ENCODE peak calls at places on chromosomes 1 and 21, in five cellular contexts. One of them, this sample, is unnamed. For H3K36me3, the result is how much of the 10 kb centered on the place peaks cover.

GRCh38 chr1:107532318-107532717 is 391.5 kb downstream of the NTNG1 start:
- DNase-seq in CD8-positive, alpha-beta memory T cell: no peak
- DNase-seq in naive thymus-derived CD4-positive, alpha-beta T cell: no peak
- DNase-seq in pancreas: no peak
- DNase-seq in tibial artery: no peak
- DNase-seq in this sample: no peak

GRCh38 chr21:46598563-46599250 is 6.2 kb downstream of the S100B start:
- DNase-seq in tibial artery: no peak
- DNase-seq in CD8-positive, alpha-beta memory T cell: no peak
- DNase-seq in naive thymus-derived CD4-positive, alpha-beta T cell: no peak
- DNase-seq in pancreas: no peak
- DNase-seq in this sample: no peak

GRCh38 chr21:14550200-14550599 is 4.1 kb upstream of the SAMSN1 start:
- DNase-seq in CD8-positive, alpha-beta memory T cell: no peak
- DNase-seq in tibial artery: no peak
- DNase-seq in naive thymus-derived CD4-positive, alpha-beta T cell: no peak
- DNase-seq in pancreas: no peak
- DNase-seq in this sample: no peak

GRCh38 chr1:24864409-24864808 is 65.7 kb downstream of the RUNX3 start:
- DNase-seq in tibial artery: no peak
- DNase-seq in pancreas: no peak
- DNase-seq in CD8-positive, alpha-beta memory T cell: no peak
- DNase-seq in naive thymus-derived CD4-positive, alpha-beta T cell: no peak
- DNase-seq in this sample: no peak

GRCh38 chr1:205239078-205239477 is 11.3 kb downstream of the TMCC2 start:
- DNase-seq in CD8-positive, alpha-beta memory T cell: no peak
- DNase-seq in pancreas: no peak
- DNase-seq in tibial artery: no peak
- DNase-seq in naive thymus-derived CD4-positive, alpha-beta T cell: no peak
- DNase-seq in this sample: no peak

GRCh38 chr1:50421366-50421748 is 1.9 kb downstream of the DMRTA2 start:
- DNase-seq in CD8-positive, alpha-beta memory T cell: no peak
- DNase-seq in tibial artery: no peak
- DNase-seq in pancreas: no peak
- DNase-seq in naive thymus-derived CD4-positive, alpha-beta T cell: no peak
- DNase-seq in this sample: no peak

GRCh38 chr1:193537266-193538003 is 351.0 kb upstream of the B3GALT2 start:
- DNase-seq in tibial artery: no peak
- DNase-seq in CD8-positive, alpha-beta memory T cell: peak
- DNase-seq in naive thymus-derived CD4-positive, alpha-beta T cell: peak
- DNase-seq in pancreas: no peak
- DNase-seq in this sample: no peak

GRCh38 chr1:178937770-178938169 is 66.9 kb upstream of the ANGPTL1 start:
- DNase-seq in tibial artery: no peak
- DNase-seq in naive thymus-derived CD4-positive, alpha-beta T cell: no peak
- DNase-seq in CD8-positive, alpha-beta memory T cell: no peak
- DNase-seq in pancreas: no peak
- DNase-seq in this sample: no peak

GRCh38 chr1:180728472-180729106 is 96.8 kb downstream of the XPR1 start:
- DNase-seq in pancreas: no peak
- DNase-seq in CD8-positive, alpha-beta memory T cell: no peak
- DNase-seq in naive thymus-derived CD4-positive, alpha-beta T cell: no peak
- DNase-seq in tibial artery: no peak
- DNase-seq in this sample: no peak

GRCh38 chr1:183824295-183824694 is 19.4 kb downstream of the RGL1 start:
- DNase-seq in naive thymus-derived CD4-positive, alpha-beta T cell: no peak
- DNase-seq in pancreas: no peak
- DNase-seq in tibial artery: no peak
- DNase-seq in CD8-positive, alpha-beta memory T cell: no peak
- DNase-seq in this sample: no peak

GRCh38 chr1:170586942-170587593 is 55.1 kb downstream of the GORAB start:
- DNase-seq in CD8-positive, alpha-beta memory T cell: no peak
- DNase-seq in naive thymus-derived CD4-positive, alpha-beta T cell: no peak
- DNase-seq in tibial artery: no peak
- DNase-seq in pancreas: no peak
- DNase-seq in this sample: no peak

GRCh38 chr1:75792091-75792490 is 4.6 kb upstream of the MSH4 start:
- DNase-seq in naive thymus-derived CD4-positive, alpha-beta T cell: no peak
- DNase-seq in pancreas: no peak
- DNase-seq in CD8-positive, alpha-beta memory T cell: no peak
- DNase-seq in tibial artery: no peak
- DNase-seq in this sample: no peak

GRCh38 chr1:167516404-167517388 is 1.6 kb downstream of the CD247 start:
- DNase-seq in tibial artery: no peak
- DNase-seq in pancreas: no peak
- DNase-seq in CD8-positive, alpha-beta memory T cell: peak
- DNase-seq in naive thymus-derived CD4-positive, alpha-beta T cell: peak
- DNase-seq in this sample: no peak

GRCh38 chr1:247096112-247096511 is 8.0 kb downstream of the ZNF669 start:
- DNase-seq in CD8-positive, alpha-beta memory T cell: no peak
- DNase-seq in tibial artery: no peak
- DNase-seq in pancreas: no peak
- DNase-seq in naive thymus-derived CD4-positive, alpha-beta T cell: no peak
- DNase-seq in this sample: no peak

GRCh38 chr1:217027403-217028080 is 304.3 kb upstream of the ESRRG start:
- DNase-seq in pancreas: no peak
- DNase-seq in tibial artery: no peak
- DNase-seq in CD8-positive, alpha-beta memory T cell: no peak
- DNase-seq in naive thymus-derived CD4-positive, alpha-beta T cell: no peak
- DNase-seq in this sample: no peak

GRCh38 chr1:19892628-19893168 is 10.5 kb downstream of the OTUD3 start:
- DNase-seq in tibial artery: no peak
- DNase-seq in CD8-positive, alpha-beta memory T cell: no peak
- DNase-seq in naive thymus-derived CD4-positive, alpha-beta T cell: no peak
- DNase-seq in pancreas: no peak
- DNase-seq in this sample: no peak

GRCh38 chr1:200890818-200891773 is 3.6 kb upstream of the INAVA start:
- DNase-seq in naive thymus-derived CD4-positive, alpha-beta T cell: no peak
- DNase-seq in pancreas: peak
- DNase-seq in CD8-positive, alpha-beta memory T cell: peak
- DNase-seq in tibial artery: no peak
- DNase-seq in this sample: peak

GRCh38 chr1:26858160-26858559 is 4.8 kb upstream of the SFN start:
- DNase-seq in naive thymus-derived CD4-positive, alpha-beta T cell: no peak
- DNase-seq in CD8-positive, alpha-beta memory T cell: no peak
- DNase-seq in pancreas: no peak
- DNase-seq in tibial artery: no peak
- DNase-seq in this sample: no peak

GRCh38 chr1:36239941-36240637 is 15.8 kb downstream of the THRAP3 start:
- DNase-seq in CD8-positive, alpha-beta memory T cell: no peak
- DNase-seq in naive thymus-derived CD4-positive, alpha-beta T cell: no peak
- DNase-seq in pancreas: no peak
- DNase-seq in tibial artery: no peak
- DNase-seq in this sample: no peak

GRCh38 chr1:235060607-235061470 is 67.8 kb downstream of the TOMM20 start:
- DNase-seq in tibial artery: peak
- DNase-seq in pancreas: no peak
- DNase-seq in naive thymus-derived CD4-positive, alpha-beta T cell: no peak
- DNase-seq in CD8-positive, alpha-beta memory T cell: no peak
- DNase-seq in this sample: peak

GRCh38 chr1:219506337-219506944 is 106.5 kb downstream of the ZC3H11B start:
- DNase-seq in pancreas: no peak
- DNase-seq in tibial artery: no peak
- DNase-seq in CD8-positive, alpha-beta memory T cell: no peak
- DNase-seq in naive thymus-derived CD4-positive, alpha-beta T cell: no peak
- DNase-seq in this sample: no peak

GRCh38 chr1:206816390-206817287 is 44.3 kb upstream of the IL10 start:
- DNase-seq in CD8-positive, alpha-beta memory T cell: no peak
- DNase-seq in naive thymus-derived CD4-positive, alpha-beta T cell: peak
- DNase-seq in pancreas: no peak
- DNase-seq in tibial artery: no peak
- DNase-seq in this sample: no peak

GRCh38 chr1:246149543-246149942 is 357.5 kb downstream of the SMYD3 start:
- DNase-seq in tibial artery: no peak
- DNase-seq in CD8-positive, alpha-beta memory T cell: no peak
- DNase-seq in pancreas: no peak
- DNase-seq in naive thymus-derived CD4-positive, alpha-beta T cell: no peak
- DNase-seq in this sample: no peak

GRCh38 chr1:184405094-184405493 is 18.3 kb downstream of the C1orf21 start:
- DNase-seq in tibial artery: no peak
- DNase-seq in CD8-positive, alpha-beta memory T cell: no peak
- DNase-seq in naive thymus-derived CD4-positive, alpha-beta T cell: no peak
- DNase-seq in pancreas: no peak
- DNase-seq in this sample: no peak

GRCh38 chr1:24714859-24715520 is 30.3 kb upstream of the CLIC4 start:
- DNase-seq in CD8-positive, alpha-beta memory T cell: no peak
- DNase-seq in pancreas: no peak
- DNase-seq in naive thymus-derived CD4-positive, alpha-beta T cell: no peak
- DNase-seq in tibial artery: no peak
- DNase-seq in this sample: no peak

GRCh38 chr1:240232548-240232947 is 140.9 kb downstream of the FMN2 start:
- DNase-seq in naive thymus-derived CD4-positive, alpha-beta T cell: no peak
- DNase-seq in tibial artery: no peak
- DNase-seq in CD8-positive, alpha-beta memory T cell: no peak
- DNase-seq in pancreas: no peak
- DNase-seq in this sample: no peak

GRCh38 chr1:168439451-168440375 is 104.1 kb downstream of the XCL2 start:
- DNase-seq in pancreas: peak
- DNase-seq in naive thymus-derived CD4-positive, alpha-beta T cell: peak
- DNase-seq in CD8-positive, alpha-beta memory T cell: peak
- DNase-seq in tibial artery: peak
- DNase-seq in this sample: peak

GRCh38 chr1:30860320-30860652 is 48.3 kb downstream of the SDC3 start:
- DNase-seq in CD8-positive, alpha-beta memory T cell: no peak
- DNase-seq in naive thymus-derived CD4-positive, alpha-beta T cell: no peak
- DNase-seq in tibial artery: no peak
- DNase-seq in pancreas: no peak
- DNase-seq in this sample: no peak

GRCh38 chr1:31371121-31371520 is 1.8 kb downstream of the FABP3 start:
- DNase-seq in CD8-positive, alpha-beta memory T cell: no peak
- DNase-seq in tibial artery: no peak
- DNase-seq in naive thymus-derived CD4-positive, alpha-beta T cell: no peak
- DNase-seq in pancreas: no peak
- DNase-seq in this sample: no peak

GRCh38 chr21:33230518-33231324 is 983 bp downstream of the IFNAR2 start:
- DNase-seq in pancreas: peak
- DNase-seq in tibial artery: peak
- DNase-seq in CD8-positive, alpha-beta memory T cell: peak
- DNase-seq in naive thymus-derived CD4-positive, alpha-beta T cell: peak
- DNase-seq in this sample: peak

GRCh38 chr1:213244664-213245091 is 193.6 kb downstream of the RPS6KC1 start:
- DNase-seq in tibial artery: no peak
- DNase-seq in naive thymus-derived CD4-positive, alpha-beta T cell: peak
- DNase-seq in pancreas: no peak
- DNase-seq in CD8-positive, alpha-beta memory T cell: no peak
- DNase-seq in this sample: no peak

DNA sequence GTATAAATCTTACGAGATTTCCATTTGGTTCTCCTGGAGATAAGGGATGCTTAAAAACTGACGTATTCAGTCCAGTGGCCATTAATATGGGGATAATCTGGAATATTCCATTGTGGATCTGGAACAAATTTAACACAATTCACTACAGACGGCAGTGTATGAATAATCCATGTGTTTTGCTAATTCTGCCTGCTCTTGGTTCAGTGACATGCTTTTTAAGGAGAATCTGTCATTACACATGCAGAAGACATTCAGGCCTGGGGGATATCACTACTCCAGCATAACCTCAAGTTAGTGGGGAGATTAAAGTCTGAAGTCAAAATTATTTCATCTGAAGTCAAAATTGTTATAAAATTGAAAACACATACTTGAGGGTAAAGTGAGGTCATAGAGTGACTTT is 789.2 kb downstream of the USP25 start:
- DNase-seq in tibial artery: no peak
- DNase-seq in naive thymus-derived CD4-positive, alpha-beta T cell: no peak
- DNase-seq in pancreas: no peak
- DNase-seq in CD8-positive, alpha-beta memory T cell: no peak
- DNase-seq in this sample: no peak
- H3K36me3 ChIP-seq in tibial artery: under half
- H3K36me3 ChIP-seq in naive thymus-derived CD4-positive, alpha-beta T cell: under half
- H3K36me3 ChIP-seq in pancreas: under half
- H3K36me3 ChIP-seq in CD8-positive, alpha-beta memory T cell: under half
- H3K36me3 ChIP-seq in this sample: under half

GRCh38 chr1:231348442-231348841 is 10.3 kb downstream of the SPRTN start:
- DNase-seq in tibial artery: no peak
- DNase-seq in pancreas: no peak
- DNase-seq in CD8-positive, alpha-beta memory T cell: no peak
- DNase-seq in naive thymus-derived CD4-positive, alpha-beta T cell: no peak
- DNase-seq in this sample: no peak
- H3K36me3 ChIP-seq in tibial artery: half or more
- H3K36me3 ChIP-seq in pancreas: under half
- H3K36me3 ChIP-seq in CD8-positive, alpha-beta memory T cell: half or more
- H3K36me3 ChIP-seq in naive thymus-derived CD4-positive, alpha-beta T cell: under half
- H3K36me3 ChIP-seq in this sample: under half

DNA sequence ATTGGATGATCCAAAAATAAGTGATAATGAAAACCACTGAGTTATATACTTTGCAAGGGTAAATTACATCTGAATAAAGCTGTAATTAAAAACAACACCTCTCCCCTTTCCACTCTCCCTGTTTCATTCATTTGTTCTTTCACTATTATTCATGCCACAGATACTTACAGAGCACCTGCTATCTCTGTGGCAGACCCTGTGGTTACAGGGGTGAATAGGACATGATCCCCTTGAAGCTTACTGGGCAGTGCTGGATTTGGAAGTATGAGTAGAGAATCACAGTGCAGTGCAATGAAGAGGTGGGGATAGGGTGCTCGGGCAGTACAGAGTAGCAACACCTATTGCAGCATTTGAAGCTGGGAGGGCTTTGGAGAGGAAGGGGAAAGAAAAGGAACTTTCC is 21.7 kb downstream of the ARV1 start:
- DNase-seq in CD8-positive, alpha-beta memory T cell: no peak
- DNase-seq in naive thymus-derived CD4-positive, alpha-beta T cell: no peak
- DNase-seq in tibial artery: no peak
- DNase-seq in pancreas: no peak
- DNase-seq in this sample: no peak
- H3K36me3 ChIP-seq in CD8-positive, alpha-beta memory T cell: under half
- H3K36me3 ChIP-seq in naive thymus-derived CD4-positive, alpha-beta T cell: under half
- H3K36me3 ChIP-seq in tibial artery: half or more
- H3K36me3 ChIP-seq in pancreas: under half
- H3K36me3 ChIP-seq in this sample: under half

DNA sequence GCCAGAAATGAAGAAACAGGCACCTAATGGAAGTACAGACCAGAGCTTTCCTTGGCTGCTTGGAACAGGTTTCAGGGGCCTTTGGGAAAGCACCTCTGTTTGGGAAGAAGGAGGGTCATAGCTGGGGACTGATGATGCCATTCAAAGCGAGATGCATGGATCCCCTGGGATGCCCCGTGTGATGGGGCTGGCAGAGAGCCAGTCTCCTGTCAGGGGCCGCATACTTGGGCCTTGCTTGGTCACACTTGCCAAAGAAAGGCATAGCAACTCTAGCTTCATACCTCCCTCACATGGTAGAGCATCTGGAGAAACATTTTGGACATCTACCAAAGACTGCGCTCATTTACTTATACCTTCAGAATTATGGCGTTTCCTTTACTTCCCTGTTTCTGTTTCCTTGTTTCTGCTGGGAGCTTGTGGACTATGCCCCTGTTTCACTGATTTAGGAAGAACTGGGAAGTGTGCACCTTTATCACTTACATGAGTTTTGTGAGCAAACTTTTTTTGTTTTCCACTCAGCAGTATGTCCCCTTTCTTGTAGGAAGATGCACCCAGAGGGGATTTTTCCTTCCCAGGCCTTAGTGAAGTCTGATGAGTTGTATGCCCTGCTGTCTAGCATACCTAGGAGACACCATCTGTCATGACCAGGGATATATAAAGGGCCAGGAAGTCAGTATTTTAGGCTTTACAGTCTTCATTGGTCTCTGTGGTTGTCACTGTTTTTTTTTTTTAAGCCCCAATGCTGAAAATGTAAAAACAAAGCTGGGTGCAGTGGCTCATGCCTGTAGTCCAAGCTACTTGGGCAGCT is 19.8 kb upstream of the ST3GAL3 start:
- DNase-seq in naive thymus-derived CD4-positive, alpha-beta T cell: no peak
- DNase-seq in CD8-positive, alpha-beta memory T cell: no peak
- DNase-seq in pancreas: no peak
- DNase-seq in tibial artery: no peak
- DNase-seq in this sample: no peak
- H3K36me3 ChIP-seq in naive thymus-derived CD4-positive, alpha-beta T cell: half or more
- H3K36me3 ChIP-seq in CD8-positive, alpha-beta memory T cell: half or more
- H3K36me3 ChIP-seq in pancreas: under half
- H3K36me3 ChIP-seq in tibial artery: half or more
- H3K36me3 ChIP-seq in this sample: under half